ENCODE peak calls at places on chromosomes 7 and 10, in ten cellular contexts. One of them, this sample, is unnamed.
A peak's percentile ranks its signal among the peaks of the same experiment; 100 is the strongest.

GRCh38 chr7:29935111-29935510 is 54.5 kb downstream of the SCRN1 start:
- DNase-seq in A549: no peak
- DNase-seq in ovary: no peak
- DNase-seq in stomach: no peak
- DNase-seq in sigmoid colon: no peak
- DNase-seq in transverse colon: no peak
- DNase-seq in HepG2: no peak
- DNase-seq in K562: no peak
- DNase-seq in SK-N-SH: no peak
- DNase-seq in tibial nerve: no peak
- DNase-seq in this sample: no peak

GRCh38 chr7:23117841-23118240 is 12.3 kb downstream of the KLHL7 start:
- DNase-seq in A549: no peak
- DNase-seq in ovary: no peak
- DNase-seq in stomach: no peak
- DNase-seq in sigmoid colon: no peak
- DNase-seq in transverse colon: no peak
- DNase-seq in HepG2: no peak
- DNase-seq in K562: no peak
- DNase-seq in SK-N-SH: no peak
- DNase-seq in tibial nerve: no peak
- DNase-seq in this sample: no peak

GRCh38 chr7:33243319-33243881 is 114.0 kb downstream of the BBS9 start:
- DNase-seq in A549: peak; percentile 36
- DNase-seq in ovary: no peak
- DNase-seq in stomach: no peak
- DNase-seq in sigmoid colon: no peak
- DNase-seq in transverse colon: no peak
- DNase-seq in HepG2: peak; percentile 48
- DNase-seq in K562: peak; percentile 23
- DNase-seq in SK-N-SH: peak; percentile 57
- DNase-seq in tibial nerve: no peak
- DNase-seq in this sample: no peak

GRCh38 chr7:138460649-138461607 is 869 bp downstream of the TRIM24 start:
- DNase-seq in A549: peak; percentile 46
- DNase-seq in ovary: peak; percentile 36
- DNase-seq in stomach: peak; percentile 61
- DNase-seq in sigmoid colon: peak; percentile 71
- DNase-seq in transverse colon: peak; percentile 61
- DNase-seq in HepG2: no peak
- DNase-seq in K562: peak; percentile 85
- DNase-seq in SK-N-SH: peak; percentile 89
- DNase-seq in tibial nerve: no peak
- DNase-seq in this sample: peak; percentile 83

GRCh38 chr7:24956021-24956420 is 24.0 kb downstream of the OSBPL3 start:
- DNase-seq in A549: no peak
- DNase-seq in ovary: no peak
- DNase-seq in stomach: no peak
- DNase-seq in sigmoid colon: no peak
- DNase-seq in transverse colon: no peak
- DNase-seq in HepG2: no peak
- DNase-seq in K562: no peak
- DNase-seq in SK-N-SH: peak; percentile 63
- DNase-seq in tibial nerve: no peak
- DNase-seq in this sample: no peak

GRCh38 chr10:71084061-71084817 is 128.1 kb upstream of the UNC5B start:
- DNase-seq in A549: no peak
- DNase-seq in ovary: no peak
- DNase-seq in stomach: peak; percentile 22
- DNase-seq in sigmoid colon: peak; percentile 21
- DNase-seq in transverse colon: peak; percentile 3
- DNase-seq in HepG2: no peak
- DNase-seq in K562: no peak
- DNase-seq in SK-N-SH: no peak
- DNase-seq in tibial nerve: no peak
- DNase-seq in this sample: peak; percentile 30

GRCh38 chr7:70833726-70834125 is 298.2 kb upstream of the GALNT17 start:
- DNase-seq in A549: no peak
- DNase-seq in ovary: no peak
- DNase-seq in stomach: no peak
- DNase-seq in sigmoid colon: no peak
- DNase-seq in transverse colon: no peak
- DNase-seq in HepG2: no peak
- DNase-seq in K562: no peak
- DNase-seq in SK-N-SH: no peak
- DNase-seq in tibial nerve: no peak
- DNase-seq in this sample: no peak

GRCh38 chr10:75042292-75042974 is 69.0 kb upstream of the SAMD8 start:
- DNase-seq in A549: no peak
- DNase-seq in ovary: no peak
- DNase-seq in stomach: no peak
- DNase-seq in sigmoid colon: peak; percentile 48
- DNase-seq in transverse colon: no peak
- DNase-seq in HepG2: no peak
- DNase-seq in K562: no peak
- DNase-seq in SK-N-SH: no peak
- DNase-seq in tibial nerve: no peak
- DNase-seq in this sample: no peak

GRCh38 chr7:43666938-43667337 is 62.4 kb downstream of the COA1 start:
- DNase-seq in A549: no peak
- DNase-seq in ovary: no peak
- DNase-seq in stomach: no peak
- DNase-seq in sigmoid colon: no peak
- DNase-seq in transverse colon: no peak
- DNase-seq in HepG2: no peak
- DNase-seq in K562: no peak
- DNase-seq in SK-N-SH: no peak
- DNase-seq in tibial nerve: no peak
- DNase-seq in this sample: no peak

GRCh38 chr7:105439174-105439893 is 50.6 kb upstream of the SRPK2 start:
- DNase-seq in A549: peak; percentile 30
- DNase-seq in ovary: no peak
- DNase-seq in stomach: peak; percentile 37
- DNase-seq in sigmoid colon: no peak
- DNase-seq in transverse colon: peak; percentile 22
- DNase-seq in HepG2: peak; percentile 30
- DNase-seq in K562: peak; percentile 38
- DNase-seq in SK-N-SH: peak; percentile 32
- DNase-seq in tibial nerve: no peak
- DNase-seq in this sample: no peak

GRCh38 chr7:139915301-139915863 is 86.3 kb downstream of the TBXAS1 start:
- DNase-seq in A549: no peak
- DNase-seq in ovary: no peak
- DNase-seq in stomach: no peak
- DNase-seq in sigmoid colon: no peak
- DNase-seq in transverse colon: no peak
- DNase-seq in HepG2: no peak
- DNase-seq in K562: no peak
- DNase-seq in SK-N-SH: no peak
- DNase-seq in tibial nerve: no peak
- DNase-seq in this sample: no peak

GRCh38 chr10:44382981-44383748 is 1.7 kb downstream of the CXCL12 start:
- DNase-seq in A549: no peak
- DNase-seq in ovary: no peak
- DNase-seq in stomach: peak; percentile 11
- DNase-seq in sigmoid colon: peak; percentile 58
- DNase-seq in transverse colon: no peak
- DNase-seq in HepG2: no peak
- DNase-seq in K562: no peak
- DNase-seq in SK-N-SH: no peak
- DNase-seq in tibial nerve: no peak
- DNase-seq in this sample: peak; percentile 56

GRCh38 chr7:140446467-140446866 is 32.8 kb downstream of the MKRN1 start:
- DNase-seq in A549: no peak
- DNase-seq in ovary: no peak
- DNase-seq in stomach: no peak
- DNase-seq in sigmoid colon: peak; percentile 48
- DNase-seq in transverse colon: no peak
- DNase-seq in HepG2: no peak
- DNase-seq in K562: no peak
- DNase-seq in SK-N-SH: no peak
- DNase-seq in tibial nerve: no peak
- DNase-seq in this sample: no peak

GRCh38 chr7:128791121-128791967 is 424 bp upstream of the CCDC136 start:
- DNase-seq in A549: peak; percentile 70
- DNase-seq in ovary: peak; percentile 69
- DNase-seq in stomach: peak; percentile 83
- DNase-seq in sigmoid colon: peak; percentile 89
- DNase-seq in transverse colon: peak; percentile 83
- DNase-seq in HepG2: no peak
- DNase-seq in K562: peak; percentile 99
- DNase-seq in SK-N-SH: peak; percentile 99
- DNase-seq in tibial nerve: peak; percentile 36
- DNase-seq in this sample: peak; percentile 82

GRCh38 chr10:43209064-43209455 is 57.8 kb downstream of the RASGEF1A start:
- DNase-seq in A549: no peak
- DNase-seq in ovary: no peak
- DNase-seq in stomach: no peak
- DNase-seq in sigmoid colon: peak; percentile 46
- DNase-seq in transverse colon: peak; percentile 4
- DNase-seq in HepG2: no peak
- DNase-seq in K562: no peak
- DNase-seq in SK-N-SH: no peak
- DNase-seq in tibial nerve: no peak
- DNase-seq in this sample: peak; percentile 58

GRCh38 chr7:151689196-151689971 is 169.7 kb upstream of the RHEB start:
- DNase-seq in A549: no peak
- DNase-seq in ovary: no peak
- DNase-seq in stomach: no peak
- DNase-seq in sigmoid colon: no peak
- DNase-seq in transverse colon: no peak
- DNase-seq in HepG2: no peak
- DNase-seq in K562: no peak
- DNase-seq in SK-N-SH: no peak
- DNase-seq in tibial nerve: no peak
- DNase-seq in this sample: peak; percentile 74

DNA sequence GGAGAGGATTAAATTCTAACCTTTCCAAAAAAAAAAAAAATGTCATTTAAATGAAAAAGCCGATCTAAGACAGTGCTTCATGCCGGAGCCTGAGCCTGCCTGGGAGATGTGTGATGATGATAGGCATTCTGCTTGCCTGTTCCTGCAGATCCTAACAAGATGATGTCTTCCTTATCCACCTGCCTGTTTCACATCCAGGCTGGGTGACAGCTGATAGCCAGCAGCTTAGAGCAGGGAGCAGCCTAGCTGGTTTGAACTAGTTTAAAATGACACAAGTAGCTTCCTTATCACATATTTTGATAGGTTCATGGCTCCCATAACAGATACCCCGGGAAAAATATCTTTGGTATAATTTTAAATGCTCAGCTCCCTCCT is 96.7 kb upstream of the FGFR2 start:
- DNase-seq in A549: no peak
- DNase-seq in ovary: no peak
- DNase-seq in stomach: no peak
- DNase-seq in sigmoid colon: no peak
- DNase-seq in transverse colon: no peak
- DNase-seq in HepG2: no peak
- DNase-seq in K562: no peak
- DNase-seq in SK-N-SH: peak; percentile 68
- DNase-seq in tibial nerve: no peak
- DNase-seq in this sample: no peak
- TF ChIP-seq EP300 in A549: no peak
- TF ChIP-seq EP300 in ovary: no peak
- TF ChIP-seq EP300 in stomach: no peak
- TF ChIP-seq EP300 in sigmoid colon: no peak
- TF ChIP-seq EP300 in transverse colon: no peak
- TF ChIP-seq EP300 in HepG2: no peak
- TF ChIP-seq EP300 in K562: no peak
- TF ChIP-seq EP300 in SK-N-SH: peak; percentile 82
- TF ChIP-seq EP300 in tibial nerve: no peak
- TF ChIP-seq EP300 in this sample: no peak

GRCh38 chr7:1377111-1377909 is 82.0 kb downstream of the MICALL2 start:
- DNase-seq in A549: no peak
- DNase-seq in ovary: no peak
- DNase-seq in stomach: no peak
- DNase-seq in sigmoid colon: no peak
- DNase-seq in transverse colon: no peak
- DNase-seq in HepG2: no peak
- DNase-seq in K562: no peak
- DNase-seq in SK-N-SH: peak; percentile 42
- DNase-seq in tibial nerve: no peak
- DNase-seq in this sample: no peak
- TF ChIP-seq CTCF in A549: peak; percentile 14
- TF ChIP-seq CTCF in ovary: no peak
- TF ChIP-seq CTCF in stomach: no peak
- TF ChIP-seq CTCF in sigmoid colon: no peak
- TF ChIP-seq CTCF in transverse colon: no peak
- TF ChIP-seq CTCF in HepG2: peak; percentile 49
- TF ChIP-seq CTCF in K562: peak; percentile 51
- TF ChIP-seq CTCF in SK-N-SH: peak; percentile 28
- TF ChIP-seq CTCF in tibial nerve: no peak
- TF ChIP-seq CTCF in this sample: no peak

GRCh38 chr7:79157281-79157680 is 296.2 kb downstream of the MAGI2 start:
- DNase-seq in A549: no peak
- DNase-seq in ovary: no peak
- DNase-seq in stomach: no peak
- DNase-seq in sigmoid colon: no peak
- DNase-seq in transverse colon: no peak
- DNase-seq in HepG2: no peak
- DNase-seq in K562: no peak
- DNase-seq in SK-N-SH: no peak
- DNase-seq in tibial nerve: no peak
- DNase-seq in this sample: no peak

DNA sequence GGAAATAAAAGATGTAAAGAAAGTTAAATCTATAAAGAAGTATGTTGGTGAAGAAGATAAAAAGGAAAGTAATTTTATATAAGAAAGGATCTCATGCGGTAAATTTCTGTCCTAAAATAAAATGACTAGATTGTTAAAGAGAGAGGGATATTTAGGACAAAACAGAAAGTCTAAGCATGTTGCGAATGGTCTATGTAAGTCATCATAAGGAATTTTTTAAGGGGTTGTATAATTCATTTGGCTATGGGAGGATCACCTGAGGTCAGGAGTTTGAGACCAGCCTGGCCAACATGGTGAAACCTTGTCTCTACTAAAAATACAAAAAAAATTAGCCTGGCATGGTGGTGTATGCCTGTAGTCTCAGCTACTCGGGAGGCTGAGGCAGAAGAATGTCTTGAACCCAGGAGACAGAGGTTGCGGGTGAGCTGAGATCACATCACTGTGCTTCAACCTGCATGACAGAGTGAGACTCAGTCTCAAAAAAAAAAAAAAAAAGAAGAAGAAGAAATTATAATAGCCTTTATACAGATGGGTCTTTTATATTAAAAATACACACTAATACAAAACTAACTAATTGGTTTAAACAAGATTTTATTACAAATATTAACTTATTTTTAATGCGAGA is 294.3 kb downstream of the MAGI2 start:
- DNase-seq in A549: no peak
- DNase-seq in ovary: no peak
- DNase-seq in stomach: no peak
- DNase-seq in sigmoid colon: no peak
- DNase-seq in transverse colon: no peak
- DNase-seq in HepG2: no peak
- DNase-seq in K562: no peak
- DNase-seq in SK-N-SH: no peak
- DNase-seq in tibial nerve: no peak
- DNase-seq in this sample: no peak
- TF ChIP-seq EP300 in A549: no peak
- TF ChIP-seq EP300 in ovary: no peak
- TF ChIP-seq EP300 in stomach: no peak
- TF ChIP-seq EP300 in sigmoid colon: no peak
- TF ChIP-seq EP300 in transverse colon: no peak
- TF ChIP-seq EP300 in HepG2: no peak
- TF ChIP-seq EP300 in K562: no peak
- TF ChIP-seq EP300 in SK-N-SH: no peak
- TF ChIP-seq EP300 in tibial nerve: no peak
- TF ChIP-seq EP300 in this sample: no peak

GRCh38 chr10:122164028-122164601 is 107.0 kb upstream of the BTBD16 start:
- DNase-seq in A549: no peak
- DNase-seq in ovary: no peak
- DNase-seq in stomach: no peak
- DNase-seq in sigmoid colon: no peak
- DNase-seq in transverse colon: no peak
- DNase-seq in HepG2: no peak
- DNase-seq in K562: no peak
- DNase-seq in SK-N-SH: peak; percentile 82
- DNase-seq in tibial nerve: no peak
- DNase-seq in this sample: no peak
- TF ChIP-seq CTCF in A549: no peak
- TF ChIP-seq CTCF in ovary: no peak
- TF ChIP-seq CTCF in stomach: no peak
- TF ChIP-seq CTCF in sigmoid colon: no peak
- TF ChIP-seq CTCF in transverse colon: no peak
- TF ChIP-seq CTCF in HepG2: no peak
- TF ChIP-seq CTCF in K562: no peak
- TF ChIP-seq CTCF in SK-N-SH: no peak
- TF ChIP-seq CTCF in tibial nerve: no peak
- TF ChIP-seq CTCF in this sample: no peak

This sample was measured in suprapubic skin.